ENCODE peak calls at places on chromosomes 16 and 17, in nine cellular contexts. One of them, this sample, is unnamed.

GRCh38 chr17:40459646-40460584 is 16.7 kb downstream of the IGFBP4 start:
- DNase-seq in IMR-90: no peak
- DNase-seq in AG04450: no peak
- DNase-seq in nephron progenitor cell: no peak
- DNase-seq in NCI-H1694: no peak
- DNase-seq in endodermal cell: no peak
- DNase-seq in NCI-H2081: no peak
- DNase-seq in NB4: no peak
- DNase-seq in Caco-2: no peak
- DNase-seq in this sample: peak

GRCh38 chr17:17075037-17075755 is 32.9 kb downstream of the MPRIP start:
- DNase-seq in NB4: no peak
- DNase-seq in NCI-H2081: no peak
- DNase-seq in IMR-90: peak
- DNase-seq in AG04450: peak
- DNase-seq in nephron progenitor cell: peak
- DNase-seq in endodermal cell: no peak
- DNase-seq in NCI-H1694: no peak
- DNase-seq in Caco-2: no peak
- DNase-seq in this sample: no peak

GRCh38 chr17:15092762-15093161 is 172.4 kb downstream of the PMP22 start:
- DNase-seq in IMR-90: peak
- DNase-seq in NCI-H1694: no peak
- DNase-seq in NCI-H2081: no peak
- DNase-seq in NB4: no peak
- DNase-seq in nephron progenitor cell: no peak
- DNase-seq in endodermal cell: peak
- DNase-seq in AG04450: no peak
- DNase-seq in Caco-2: no peak
- DNase-seq in this sample: no peak

GRCh38 chr16:79213214-79213613 is 387.3 kb downstream of the MAF start:
- DNase-seq in NCI-H1694: no peak
- DNase-seq in IMR-90: no peak
- DNase-seq in Caco-2: peak
- DNase-seq in endodermal cell: peak
- DNase-seq in AG04450: no peak
- DNase-seq in NB4: peak
- DNase-seq in nephron progenitor cell: no peak
- DNase-seq in NCI-H2081: no peak
- DNase-seq in this sample: no peak

GRCh38 chr17:57357830-57358426 is 101.6 kb downstream of the MSI2 start:
- DNase-seq in NCI-H2081: no peak
- DNase-seq in nephron progenitor cell: no peak
- DNase-seq in AG04450: no peak
- DNase-seq in IMR-90: no peak
- DNase-seq in NCI-H1694: no peak
- DNase-seq in endodermal cell: no peak
- DNase-seq in NB4: no peak
- DNase-seq in Caco-2: no peak
- DNase-seq in this sample: no peak

GRCh38 chr17:30401097-30401496 is 22.4 kb downstream of the CPD start:
- DNase-seq in AG04450: no peak
- DNase-seq in IMR-90: no peak
- DNase-seq in NCI-H2081: no peak
- DNase-seq in NCI-H1694: no peak
- DNase-seq in endodermal cell: no peak
- DNase-seq in NB4: no peak
- DNase-seq in nephron progenitor cell: no peak
- DNase-seq in Caco-2: no peak
- DNase-seq in this sample: no peak

GRCh38 chr17:30336369-30337171 is 2.7 kb upstream of the TMIGD1 start:
- DNase-seq in NB4: peak
- DNase-seq in endodermal cell: peak
- DNase-seq in IMR-90: peak
- DNase-seq in AG04450: no peak
- DNase-seq in nephron progenitor cell: peak
- DNase-seq in NCI-H1694: peak
- DNase-seq in Caco-2: peak
- DNase-seq in NCI-H2081: peak
- DNase-seq in this sample: peak

GRCh38 chr16:89324056-89325010 is 106.8 kb downstream of the ZNF778 start:
- DNase-seq in nephron progenitor cell: no peak
- DNase-seq in NCI-H1694: no peak
- DNase-seq in NCI-H2081: no peak
- DNase-seq in NB4: no peak
- DNase-seq in AG04450: no peak
- DNase-seq in endodermal cell: no peak
- DNase-seq in IMR-90: peak
- DNase-seq in Caco-2: no peak
- DNase-seq in this sample: no peak

GRCh38 chr16:89188064-89188441 is 12.3 kb downstream of the SLC22A31 start:
- DNase-seq in NB4: no peak
- DNase-seq in IMR-90: no peak
- DNase-seq in Caco-2: no peak
- DNase-seq in NCI-H2081: no peak
- DNase-seq in nephron progenitor cell: peak
- DNase-seq in AG04450: no peak
- DNase-seq in NCI-H1694: no peak
- DNase-seq in endodermal cell: no peak
- DNase-seq in this sample: no peak

GRCh38 chr16:714558-715447 is at the start of gene METRN:
- DNase-seq in endodermal cell: peak
- DNase-seq in Caco-2: peak
- DNase-seq in IMR-90: peak
- DNase-seq in nephron progenitor cell: peak
- DNase-seq in NCI-H1694: peak
- DNase-seq in NB4: peak
- DNase-seq in AG04450: no peak
- DNase-seq in NCI-H2081: peak
- DNase-seq in this sample: peak

GRCh38 chr16:106623-107324 is 28.7 kb downstream of the MPG start:
- DNase-seq in NCI-H2081: peak
- DNase-seq in nephron progenitor cell: peak
- DNase-seq in AG04450: peak
- DNase-seq in NCI-H1694: peak
- DNase-seq in Caco-2: peak
- DNase-seq in IMR-90: peak
- DNase-seq in NB4: peak
- DNase-seq in endodermal cell: peak
- DNase-seq in this sample: peak

GRCh38 chr17:73371285-73371684 is 59.5 kb upstream of the CDC42EP4 start:
- DNase-seq in endodermal cell: no peak
- DNase-seq in NCI-H2081: no peak
- DNase-seq in IMR-90: peak
- DNase-seq in NCI-H1694: no peak
- DNase-seq in AG04450: peak
- DNase-seq in NB4: peak
- DNase-seq in Caco-2: no peak
- DNase-seq in nephron progenitor cell: no peak
- DNase-seq in this sample: no peak

GRCh38 chr16:64152010-64152767 is 969.7 kb downstream of the CDH11 start:
- DNase-seq in AG04450: no peak
- DNase-seq in NCI-H1694: peak
- DNase-seq in endodermal cell: no peak
- DNase-seq in NCI-H2081: no peak
- DNase-seq in nephron progenitor cell: no peak
- DNase-seq in Caco-2: no peak
- DNase-seq in IMR-90: no peak
- DNase-seq in NB4: no peak
- DNase-seq in this sample: no peak

GRCh38 chr17:76943781-76944213 is 75.6 kb downstream of the MGAT5B start:
- DNase-seq in NCI-H2081: peak
- DNase-seq in AG04450: no peak
- DNase-seq in Caco-2: no peak
- DNase-seq in endodermal cell: peak
- DNase-seq in nephron progenitor cell: no peak
- DNase-seq in NCI-H1694: peak
- DNase-seq in IMR-90: no peak
- DNase-seq in NB4: no peak
- DNase-seq in this sample: no peak

GRCh38 chr17:37493249-37494027 is 3.7 kb downstream of the DUSP14 start:
- DNase-seq in AG04450: peak
- DNase-seq in endodermal cell: no peak
- DNase-seq in nephron progenitor cell: no peak
- DNase-seq in NB4: no peak
- DNase-seq in NCI-H2081: no peak
- DNase-seq in IMR-90: peak
- DNase-seq in Caco-2: no peak
- DNase-seq in NCI-H1694: no peak
- DNase-seq in this sample: no peak

GRCh38 chr16:27840311-27841060 is 223.0 kb downstream of the GSG1L start:
- DNase-seq in NB4: no peak
- DNase-seq in AG04450: no peak
- DNase-seq in IMR-90: no peak
- DNase-seq in endodermal cell: peak
- DNase-seq in NCI-H1694: no peak
- DNase-seq in NCI-H2081: no peak
- DNase-seq in Caco-2: no peak
- DNase-seq in nephron progenitor cell: no peak
- DNase-seq in this sample: no peak

GRCh38 chr16:5841934-5842333 is 744.3 kb upstream of the EEF2KMT start:
- DNase-seq in NCI-H1694: no peak
- DNase-seq in NB4: no peak
- DNase-seq in Caco-2: no peak
- DNase-seq in endodermal cell: no peak
- DNase-seq in IMR-90: no peak
- DNase-seq in NCI-H2081: no peak
- DNase-seq in nephron progenitor cell: no peak
- DNase-seq in AG04450: no peak
- DNase-seq in this sample: no peak

GRCh38 chr17:56292010-56292409 is 138.7 kb downstream of the ANKFN1 start:
- DNase-seq in NCI-H1694: no peak
- DNase-seq in AG04450: peak
- DNase-seq in nephron progenitor cell: no peak
- DNase-seq in NCI-H2081: no peak
- DNase-seq in endodermal cell: no peak
- DNase-seq in Caco-2: no peak
- DNase-seq in NB4: no peak
- DNase-seq in IMR-90: peak
- DNase-seq in this sample: no peak

GRCh38 chr16:30985401-30986128 is 558 bp downstream of the HSD3B7 start:
- DNase-seq in IMR-90: no peak
- DNase-seq in AG04450: no peak
- DNase-seq in NB4: peak
- DNase-seq in endodermal cell: peak
- DNase-seq in NCI-H2081: peak
- DNase-seq in NCI-H1694: peak
- DNase-seq in Caco-2: peak
- DNase-seq in nephron progenitor cell: no peak
- DNase-seq in this sample: peak

GRCh38 chr16:54783226-54783625 is 147.4 kb upstream of the IRX5 start:
- DNase-seq in Caco-2: no peak
- DNase-seq in endodermal cell: no peak
- DNase-seq in NCI-H2081: no peak
- DNase-seq in NB4: no peak
- DNase-seq in AG04450: no peak
- DNase-seq in nephron progenitor cell: no peak
- DNase-seq in IMR-90: no peak
- DNase-seq in NCI-H1694: no peak
- DNase-seq in this sample: no peak

GRCh38 chr16:71882505-71883192 is 1.3 kb downstream of the ZNF821 start:
- DNase-seq in NCI-H1694: peak
- DNase-seq in nephron progenitor cell: peak
- DNase-seq in endodermal cell: peak
- DNase-seq in AG04450: no peak
- DNase-seq in NCI-H2081: peak
- DNase-seq in Caco-2: peak
- DNase-seq in IMR-90: peak
- DNase-seq in NB4: peak
- DNase-seq in this sample: peak

GRCh38 chr17:50660042-50660886 is 25.6 kb downstream of the ABCC3 start:
- DNase-seq in NCI-H1694: no peak
- DNase-seq in endodermal cell: peak
- DNase-seq in Caco-2: peak
- DNase-seq in NB4: peak
- DNase-seq in NCI-H2081: no peak
- DNase-seq in IMR-90: peak
- DNase-seq in AG04450: no peak
- DNase-seq in nephron progenitor cell: no peak
- DNase-seq in this sample: peak

GRCh38 chr17:81037783-81038733 is 3.1 kb downstream of the BAIAP2 start:
- DNase-seq in NCI-H1694: no peak
- DNase-seq in AG04450: no peak
- DNase-seq in nephron progenitor cell: no peak
- DNase-seq in NCI-H2081: no peak
- DNase-seq in Caco-2: no peak
- DNase-seq in NB4: no peak
- DNase-seq in IMR-90: no peak
- DNase-seq in endodermal cell: peak
- DNase-seq in this sample: no peak

GRCh38 chr16:14202697-14203096 is 131.6 kb downstream of the MRTFB start:
- DNase-seq in AG04450: no peak
- DNase-seq in NCI-H1694: no peak
- DNase-seq in nephron progenitor cell: no peak
- DNase-seq in NCI-H2081: peak
- DNase-seq in endodermal cell: no peak
- DNase-seq in IMR-90: no peak
- DNase-seq in Caco-2: no peak
- DNase-seq in NB4: no peak
- DNase-seq in this sample: no peak

GRCh38 chr17:60659156-60659555 is 18.5 kb upstream of the BCAS3 start:
- DNase-seq in AG04450: no peak
- DNase-seq in IMR-90: no peak
- DNase-seq in NB4: no peak
- DNase-seq in nephron progenitor cell: no peak
- DNase-seq in NCI-H2081: no peak
- DNase-seq in Caco-2: no peak
- DNase-seq in endodermal cell: no peak
- DNase-seq in NCI-H1694: no peak
- DNase-seq in this sample: no peak

GRCh38 chr16:89232107-89232506 is 14.6 kb downstream of the ZNF778 start:
- DNase-seq in endodermal cell: no peak
- DNase-seq in Caco-2: no peak
- DNase-seq in nephron progenitor cell: no peak
- DNase-seq in IMR-90: no peak
- DNase-seq in AG04450: no peak
- DNase-seq in NCI-H2081: no peak
- DNase-seq in NB4: no peak
- DNase-seq in NCI-H1694: no peak
- DNase-seq in this sample: no peak

GRCh38 chr17:8476741-8477140 is 41.1 kb downstream of the NDEL1 start:
- DNase-seq in Caco-2: no peak
- DNase-seq in NCI-H1694: no peak
- DNase-seq in IMR-90: no peak
- DNase-seq in nephron progenitor cell: no peak
- DNase-seq in AG04450: no peak
- DNase-seq in NCI-H2081: no peak
- DNase-seq in endodermal cell: peak
- DNase-seq in NB4: no peak
- DNase-seq in this sample: no peak

GRCh38 chr16:50038756-50039529 is 13.9 kb downstream of the CNEP1R1 start:
- DNase-seq in IMR-90: no peak
- DNase-seq in nephron progenitor cell: no peak
- DNase-seq in NCI-H2081: no peak
- DNase-seq in AG04450: no peak
- DNase-seq in Caco-2: no peak
- DNase-seq in NB4: peak
- DNase-seq in endodermal cell: peak
- DNase-seq in NCI-H1694: no peak
- DNase-seq in this sample: no peak

GRCh38 chr17:42277342-42277712 is 1.1 kb upstream of the STAT5B start:
- DNase-seq in endodermal cell: no peak
- DNase-seq in NB4: no peak
- DNase-seq in IMR-90: no peak
- DNase-seq in NCI-H2081: no peak
- DNase-seq in nephron progenitor cell: no peak
- DNase-seq in NCI-H1694: no peak
- DNase-seq in Caco-2: no peak
- DNase-seq in AG04450: no peak
- DNase-seq in this sample: no peak

GRCh38 chr17:36937001-36937960 is at the start of gene LHX1:
- DNase-seq in NCI-H2081: no peak
- DNase-seq in IMR-90: no peak
- DNase-seq in Caco-2: no peak
- DNase-seq in nephron progenitor cell: no peak
- DNase-seq in NCI-H1694: no peak
- DNase-seq in endodermal cell: peak
- DNase-seq in NB4: peak
- DNase-seq in AG04450: no peak
- DNase-seq in this sample: no peak

GRCh38 chr17:11031787-11032186 is 193.9 kb upstream of the PIRT start:
- DNase-seq in IMR-90: no peak
- DNase-seq in NB4: peak
- DNase-seq in nephron progenitor cell: peak
- DNase-seq in AG04450: no peak
- DNase-seq in NCI-H1694: no peak
- DNase-seq in Caco-2: no peak
- DNase-seq in endodermal cell: peak
- DNase-seq in NCI-H2081: no peak
- DNase-seq in this sample: no peak

This sample was measured in DMS 273 treated with DMSO at 0.1 percent for 48 hours.